ENCODE peak calls at places on chromosome 11, in seven cellular contexts. T is HuH-7; Z is C1 segment of cervical spinal cord; J is uterus; N is M059J; U is mammary epithelial cell; X is CD8-positive, alpha-beta T cell. M is an unnamed sample.

GRCh38 chr11:118618991-118619375 is 11.6 kb downstream of the PHLDB1 start:
- DNase-seq in T (no peak), Z (no peak), J (peak), N (peak), U (peak), X (no peak), M (peak)

GRCh38 chr11:15707971-15708370 is 593.2 kb downstream of the INSC start:
- DNase-seq in T (no peak), Z (peak), J (no peak), N (peak), U (no peak), X (no peak), M (no peak)

GRCh38 chr11:36088234-36088975 is 144.5 kb downstream of the LDLRAD3 start:
- DNase-seq in T (no peak), Z (peak), J (no peak), N (no peak), U (no peak), X (no peak), M (peak)

GRCh38 chr11:1825039-1825740 is 9.6 kb upstream of the SYT8 start:
- DNase-seq in T (peak), Z (no peak), J (no peak), N (no peak), U (no peak), X (no peak), M (no peak)

GRCh38 chr11:112157274-112157766 is 6.6 kb downstream of the IL18 start:
- DNase-seq in T (no peak), Z (no peak), J (no peak), N (peak), U (peak), X (no peak), M (peak)

GRCh38 chr11:130550984-130551383 is 102.5 kb downstream of the ADAMTS15 start:
- DNase-seq in T (no peak), Z (no peak), J (no peak), N (no peak), U (no peak), X (no peak), M (no peak)

GRCh38 chr11:130813196-130813595 is 103.1 kb downstream of the SNX19 start:
- DNase-seq in T (no peak), Z (no peak), J (no peak), N (no peak), U (peak), X (no peak), M (no peak)

GRCh38 chr11:10693509-10694071 is at the start of gene IRAG1:
- DNase-seq in T (no peak), Z (peak), J (peak), N (peak), U (no peak), X (no peak), M (peak)

GRCh38 chr11:12761029-12761428 is 86.8 kb downstream of the TEAD1 start:
- DNase-seq in T (no peak), Z (no peak), J (no peak), N (no peak), U (peak), X (no peak), M (peak)

GRCh38 chr11:75667268-75667830 is 1.5 kb downstream of the MAP6 start:
- DNase-seq in T (peak), Z (no peak), J (no peak), N (peak), U (no peak), X (no peak), M (peak)

GRCh38 chr11:117900720-117901440 is 24.4 kb upstream of the FXYD6 start:
- DNase-seq in T (no peak), Z (no peak), J (peak), N (no peak), U (peak), X (no peak), M (no peak)

GRCh38 chr11:61528114-61528513 is 19.6 kb downstream of the LRRC10B start:
- DNase-seq in T (no peak), Z (no peak), J (no peak), N (no peak), U (no peak), X (no peak), M (no peak)

GRCh38 chr11:107549253-107549953 is 16.1 kb downstream of the ALKBH8 start:
- DNase-seq in T (no peak), Z (no peak), J (no peak), N (peak), U (peak), X (no peak), M (peak)